ENCODE peak calls at places on chromosomes 13 and 19, in five cellular contexts. A, F, V, E and P are unnamed samples.

GRCh38 chr19:13764821-13765394 is 586 bp downstream of the MRI1 start:
- DNase-seq in A (no peak), F (peak; percentile 32), V (no peak), E (no peak), P (peak; percentile 42)

GRCh38 chr13:40971321-40971720 is 47.8 kb downstream of the ELF1 start:
- DNase-seq in A (no peak), F (no peak), V (no peak), E (no peak), P (no peak)

GRCh38 chr19:7963566-7963965 is 20.1 kb upstream of the TIMM44 start:
- DNase-seq in A (no peak), F (no peak), V (no peak), E (no peak), P (no peak)

GRCh38 chr13:20001351-20001750 is 42.8 kb downstream of the ZMYM2 start:
- DNase-seq in A (no peak), F (no peak), V (no peak), E (no peak), P (no peak)

GRCh38 chr13:43273362-43273761 is 250.0 kb downstream of the DNAJC15 start:
- DNase-seq in A (no peak), F (no peak), V (no peak), E (no peak), P (no peak)

GRCh38 chr13:41637578-41637977 is 180.2 kb downstream of the RGCC start:
- DNase-seq in A (no peak), F (no peak), V (no peak), E (no peak), P (no peak)

GRCh38 chr19:38264486-38265212 is at the start of gene SPINT2:
- DNase-seq in A (no peak), F (no peak), V (no peak), E (peak; percentile 95), P (no peak)

GRCh38 chr13:20124303-20124702 is 36.5 kb downstream of the GJA3 start:
- DNase-seq in A (no peak), F (no peak), V (no peak), E (no peak), P (no peak)

GRCh38 chr13:33349996-33350826 is 64.7 kb upstream of the STARD13 start:
- DNase-seq in A (no peak), F (no peak), V (peak; percentile 49), E (peak; percentile 61), P (peak; percentile 60)

GRCh38 chr13:64505511-64505910 is 2724.6 kb downstream of the PCDH9 start:
- DNase-seq in A (no peak), F (no peak), V (no peak), E (no peak), P (no peak)

GRCh38 chr19:14432817-14433453 is at the start of gene PKN1:
- DNase-seq in A (peak; percentile 83), F (peak; percentile 90), V (peak; percentile 21), E (no peak), P (peak; percentile 59)

GRCh38 chr19:37719111-37719926 is at the start of gene ZNF607:
- DNase-seq in A (peak; percentile 82), F (peak; percentile 92), V (peak; percentile 91), E (peak; percentile 92), P (peak; percentile 92)

GRCh38 chr19:30521937-30522336 is 149.8 kb downstream of the ZNF536 start:
- DNase-seq in A (no peak), F (no peak), V (no peak), E (no peak), P (no peak)

GRCh38 chr13:112842343-112842856 is 126.6 kb upstream of the MCF2L start:
- DNase-seq in A (no peak), F (no peak), V (peak; percentile 55), E (no peak), P (no peak)

GRCh38 chr19:41309225-41310030 is 544 bp upstream of the CCDC97 start:
- DNase-seq in A (no peak), F (no peak), V (peak; percentile 33), E (no peak), P (no peak)

GRCh38 chr19:1172353-1173159 is 1.5 kb downstream of the SBNO2 start:
- DNase-seq in A (no peak), F (no peak), V (peak; percentile 30), E (peak; percentile 71), P (peak; percentile 76)

GRCh38 chr13:26036383-26036782 is 15.4 kb downstream of the SHISA2 start:
- DNase-seq in A (no peak), F (no peak), V (no peak), E (no peak), P (no peak)

GRCh38 chr19:45515807-45516401 is 8.6 kb downstream of the VASP start:
- DNase-seq in A (no peak), F (no peak), V (no peak), E (no peak), P (peak; percentile 77)

GRCh38 chr19:48481846-48482639 is 12.9 kb downstream of the CYTH2 start:
- DNase-seq in A (no peak), F (no peak), V (no peak), E (no peak), P (no peak)
- TF ChIP-seq POLR2AphosphoS5 in A (no peak), F (no peak), V (no peak), E (no peak), P (no peak)

GRCh38 chr19:49441210-49441959 is at the start of gene SLC17A7:
- DNase-seq in A (peak; percentile 69), F (peak; percentile 87), V (no peak), E (no peak), P (peak; percentile 34)

GRCh38 chr19:49443366-49444099 is 2.2 kb upstream of the SLC17A7 start:
- DNase-seq in A (peak; percentile 97), F (peak; percentile 88), V (peak; percentile 92), E (peak; percentile 93), P (peak; percentile 95)

GRCh38 chr19:49441960-49442350 is 628 bp upstream of the SLC17A7 start:
- DNase-seq in A (no peak), F (no peak), V (no peak), E (no peak), P (no peak)

GRCh38 chr19:49442354-49442753 is 1.0 kb upstream of the SLC17A7 start:
- DNase-seq in A (no peak), F (no peak), V (no peak), E (no peak), P (peak; percentile 33)

GRCh38 chr19:49442793-49443365 is 1.6 kb upstream of the SLC17A7 start:
- DNase-seq in A (peak; percentile 71), F (peak; percentile 91), V (peak; percentile 83), E (peak; percentile 94), P (peak; percentile 96)
- TF ChIP-seq POLR2A in A (no peak), F (no peak), V (no peak), E (no peak), P (peak; percentile 35)

GRCh38 chr13:27607125-27607524 is 13.2 kb downstream of the LNX2 start:
- DNase-seq in A (no peak), F (no peak), V (peak; percentile 85), E (no peak), P (peak; percentile 23)
- TF ChIP-seq POLR2AphosphoS5 in A (no peak), F (no peak), V (no peak), E (no peak), P (no peak)

DNA sequence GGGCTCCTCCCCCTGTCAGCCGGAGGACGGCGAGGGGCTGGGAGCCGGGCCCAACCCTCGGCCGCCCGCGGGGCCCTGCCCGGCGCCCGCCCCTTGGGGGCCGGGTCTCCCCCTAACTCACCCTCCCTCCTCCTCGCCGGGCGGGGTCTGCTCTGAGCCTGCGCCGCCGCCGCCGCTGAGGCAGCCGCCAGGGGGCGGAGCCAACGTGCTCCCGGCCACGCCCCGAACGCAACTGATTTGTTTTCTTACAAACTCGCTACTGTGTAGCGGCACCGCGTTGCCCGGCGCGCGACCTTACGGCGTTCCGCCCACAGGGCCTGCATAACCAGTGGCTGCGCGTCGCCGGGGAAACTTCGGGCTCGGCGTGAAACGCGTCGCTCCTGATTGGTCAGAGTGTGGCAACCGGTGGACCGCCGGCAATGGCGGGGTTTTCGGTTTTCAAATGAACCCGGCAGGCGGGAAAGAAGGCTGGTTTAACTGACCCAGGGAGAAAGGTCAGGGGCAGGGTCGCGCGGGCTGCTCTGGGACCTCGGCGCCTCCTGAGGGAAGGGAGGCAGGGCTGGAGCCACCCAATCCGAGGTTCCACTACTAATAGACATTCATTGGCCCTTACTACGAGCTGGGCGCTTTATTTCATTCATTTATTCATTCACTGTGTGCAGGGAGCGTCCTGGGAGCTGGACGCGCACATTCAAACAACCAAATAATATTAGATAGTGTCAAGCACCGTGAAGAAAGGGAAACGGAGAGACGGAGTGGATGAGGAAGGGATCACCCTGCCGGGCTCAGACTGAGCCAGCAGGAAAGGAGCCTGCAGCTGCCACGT is at the start of gene CDKN2D:
- DNase-seq in A (peak; percentile 91), F (peak; percentile 91), V (peak; percentile 100), E (peak; percentile 100), P (peak; percentile 100)
- TF ChIP-seq POLR2A in A (peak; percentile 50), F (peak; percentile 84), V (no peak), E (no peak), P (peak; percentile 55)

GRCh38 chr13:22703601-22704209 is 477.1 kb upstream of the SGCG start:
- DNase-seq in A (no peak), F (no peak), V (no peak), E (no peak), P (no peak)
- TF ChIP-seq POLR2AphosphoS5 in A (no peak), F (no peak), V (no peak), E (no peak), P (no peak)

DNA sequence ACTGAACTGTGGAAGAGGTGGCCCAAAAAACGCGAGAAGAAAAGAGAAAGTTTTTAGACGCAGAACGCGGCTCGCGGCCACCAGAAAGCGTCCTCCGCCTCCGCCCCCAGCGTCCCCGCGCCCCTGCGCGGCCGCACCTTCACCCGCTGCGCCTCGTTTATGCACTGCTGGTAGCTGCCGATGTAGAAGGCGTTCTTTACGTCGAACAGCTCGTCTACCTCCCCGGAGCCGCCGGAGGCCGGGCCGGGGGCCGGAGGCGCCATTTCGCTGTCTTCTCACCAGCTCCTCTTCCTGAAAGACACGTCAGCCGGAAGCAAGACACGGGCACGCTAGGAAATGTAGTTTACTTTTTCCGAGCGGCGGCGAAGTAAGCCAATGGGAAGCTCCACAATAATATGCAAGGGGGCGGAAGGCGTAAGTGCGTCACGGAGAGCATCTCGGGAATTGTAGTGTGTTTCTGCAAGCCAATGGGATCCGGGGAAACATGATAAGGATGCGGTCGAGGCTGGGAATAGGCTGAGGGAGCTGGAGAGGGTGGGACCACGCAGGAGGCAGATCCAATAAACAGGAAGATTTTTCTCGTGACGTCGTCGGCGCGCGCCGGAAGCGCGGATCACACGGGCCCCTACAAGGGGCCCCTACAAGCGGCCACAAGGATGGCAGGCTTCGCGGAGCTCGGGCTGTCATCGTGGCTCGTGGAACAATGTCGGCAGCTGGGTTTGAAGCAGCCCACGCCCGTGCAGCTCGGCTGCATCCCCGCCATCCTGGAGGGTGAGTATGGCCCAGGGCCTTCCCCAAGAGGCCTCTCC is at the start of the genes COPE and DDX49:
- DNase-seq in A (peak; percentile 97), F (peak; percentile 100), V (peak; percentile 100), E (peak; percentile 96), P (peak; percentile 97)
- TF ChIP-seq POLR2A in A (peak; percentile 87), F (peak; percentile 95), V (peak; percentile 78), E (peak; percentile 89), P (peak; percentile 96)

DNA sequence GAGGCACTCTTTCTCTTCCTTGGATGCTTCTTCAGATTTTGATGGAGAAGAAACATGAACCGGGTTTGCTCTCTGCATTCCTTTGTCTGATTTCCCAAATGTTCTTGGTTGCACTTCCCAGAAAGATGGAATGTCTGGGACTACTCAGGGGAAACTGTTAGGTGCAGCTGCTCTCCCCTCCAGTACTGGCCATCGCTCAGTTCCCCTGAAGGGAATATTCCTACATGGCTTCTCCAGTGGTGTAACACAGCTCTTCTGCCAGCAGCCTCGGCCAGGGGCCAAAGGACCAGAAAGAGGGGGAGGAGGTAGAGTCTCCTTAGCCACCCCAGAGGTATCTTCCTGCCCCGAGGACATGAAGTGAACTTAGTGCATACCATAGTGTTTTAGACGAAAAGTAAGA is 33.5 kb upstream of the SPRY2 start:
- DNase-seq in A (no peak), F (no peak), V (no peak), E (no peak), P (no peak)
- TF ChIP-seq POLR2AphosphoS5 in A (no peak), F (no peak), V (no peak), E (peak; percentile 71), P (no peak)

GRCh38 chr13:110308377-110309158 is 1.5 kb downstream of the COL4A2 start:
- DNase-seq in A (no peak), F (no peak), V (peak; percentile 62), E (no peak), P (no peak)
- TF ChIP-seq POLR2A in A (no peak), F (no peak), V (no peak), E (no peak), P (peak; percentile 39)